ENCODE peak calls at places on chromosome 16, in four cellular contexts. G, Y, S and C are unnamed samples.

GRCh38 chr16:16127469-16128116 is 95.7 kb downstream of the ABCC6 start:
- DNase-seq in G (peak; percentile 82), Y (peak; percentile 85), S (peak; percentile 87), C (peak; percentile 72)

GRCh38 chr16:19356024-19356952 is 61.4 kb upstream of the TMC5 start:
- DNase-seq in G (no peak), S (no peak), Y (no peak), C (no peak)

GRCh38 chr16:4994719-4995434 is 36.7 kb downstream of the SEC14L5 start:
- DNase-seq in S (no peak), Y (no peak), G (no peak), C (no peak)

GRCh38 chr16:87461466-87461975 is 31.3 kb downstream of the ZCCHC14 start:
- DNase-seq in S (peak; percentile 94), G (peak; percentile 94), Y (peak; percentile 96), C (peak; percentile 97)

GRCh38 chr16:70582280-70582978 is 58.8 kb downstream of the SF3B3 start:
- DNase-seq in S (no peak), Y (peak; percentile 42), G (peak; percentile 44), C (no peak)

GRCh38 chr16:56102159-56102798 is 89.0 kb upstream of the GNAO1 start:
- DNase-seq in Y (no peak), G (no peak), S (no peak), C (no peak)

GRCh38 chr16:57761957-57762356 is 26.4 kb downstream of the KATNB1 start:
- DNase-seq in Y (no peak), S (no peak), G (no peak), C (no peak)

GRCh38 chr16:87303431-87303930 is 13.7 kb downstream of the C16orf95 start:
- DNase-seq in S (no peak), G (no peak), Y (peak; percentile 46), C (peak; percentile 25)

GRCh38 chr16:14553447-14553846 is 76.6 kb downstream of the PARN start:
- DNase-seq in S (no peak), Y (no peak), G (no peak), C (no peak)

GRCh38 chr16:72278301-72278700 is 106.3 kb upstream of the PMFBP1 start:
- DNase-seq in S (no peak), G (no peak), Y (no peak), C (no peak)

GRCh38 chr16:75116081-75116910 is at the start of gene LDHD:
- DNase-seq in Y (peak; percentile 77), S (peak; percentile 86), G (peak; percentile 70), C (peak; percentile 86)

GRCh38 chr16:3188925-3189825 is 1.2 kb downstream of the OR1F1 start:
- DNase-seq in Y (peak; percentile 75), S (peak; percentile 52), G (peak; percentile 80), C (peak; percentile 60)
- TF ChIP-seq HMGXB4 in Y (peak; percentile 92), S (peak; percentile 44), G (peak; percentile 97), C (peak; percentile 89)

GRCh38 chr16:21953541-21953902 is 361 bp downstream of the UQCRC2 start:
- DNase-seq in S (no peak), G (no peak), Y (no peak), C (no peak)

GRCh38 chr16:21950782-21951521 is 2.2 kb upstream of the UQCRC2 start:
- DNase-seq in G (no peak), Y (peak; percentile 42), S (peak; percentile 54), C (peak; percentile 54)

GRCh38 chr16:21952793-21953540 is at the start of gene UQCRC2:
- DNase-seq in S (peak; percentile 94), G (peak; percentile 85), Y (peak; percentile 92), C (peak; percentile 97)

GRCh38 chr16:21949713-21950260 is 3.4 kb upstream of the UQCRC2 start:
- DNase-seq in S (no peak), Y (no peak), G (no peak), C (no peak)

GRCh38 chr16:21952040-21952792 is 945 bp upstream of the UQCRC2 start:
- DNase-seq in Y (peak; percentile 76), S (peak; percentile 66), G (peak; percentile 60), C (peak; percentile 93)
- TF ChIP-seq HMGXB4 in Y (no peak), S (no peak), G (no peak), C (no peak)

GRCh38 chr16:89119161-89119621 is 25.5 kb downstream of the ACSF3 start:
- DNase-seq in S (no peak), G (peak; percentile 6), Y (no peak), C (no peak)
- TF ChIP-seq HMGXB4 in S (no peak), G (no peak), Y (no peak), C (no peak)

GRCh38 chr16:81719993-81720392 is 59.1 kb upstream of the PLCG2 start:
- DNase-seq in Y (no peak), S (no peak), G (no peak), C (no peak)
- TF ChIP-seq HMGXB4 in Y (no peak), S (no peak), G (no peak), C (no peak)

GRCh38 chr16:85543998-85544397 is 69.1 kb upstream of the GSE1 start:
- DNase-seq in G (no peak), Y (no peak), S (no peak), C (no peak)

GRCh38 chr16:85545227-85545818 is 67.8 kb upstream of the GSE1 start:
- DNase-seq in G (no peak), S (no peak), Y (no peak), C (no peak)

GRCh38 chr16:85544668-85545067 is 68.5 kb upstream of the GSE1 start:
- DNase-seq in S (no peak), Y (no peak), G (no peak), C (no peak)

GRCh38 chr16:85548375-85548774 is 64.7 kb upstream of the GSE1 start:
- DNase-seq in S (no peak), G (no peak), Y (no peak), C (no peak)

DNA sequence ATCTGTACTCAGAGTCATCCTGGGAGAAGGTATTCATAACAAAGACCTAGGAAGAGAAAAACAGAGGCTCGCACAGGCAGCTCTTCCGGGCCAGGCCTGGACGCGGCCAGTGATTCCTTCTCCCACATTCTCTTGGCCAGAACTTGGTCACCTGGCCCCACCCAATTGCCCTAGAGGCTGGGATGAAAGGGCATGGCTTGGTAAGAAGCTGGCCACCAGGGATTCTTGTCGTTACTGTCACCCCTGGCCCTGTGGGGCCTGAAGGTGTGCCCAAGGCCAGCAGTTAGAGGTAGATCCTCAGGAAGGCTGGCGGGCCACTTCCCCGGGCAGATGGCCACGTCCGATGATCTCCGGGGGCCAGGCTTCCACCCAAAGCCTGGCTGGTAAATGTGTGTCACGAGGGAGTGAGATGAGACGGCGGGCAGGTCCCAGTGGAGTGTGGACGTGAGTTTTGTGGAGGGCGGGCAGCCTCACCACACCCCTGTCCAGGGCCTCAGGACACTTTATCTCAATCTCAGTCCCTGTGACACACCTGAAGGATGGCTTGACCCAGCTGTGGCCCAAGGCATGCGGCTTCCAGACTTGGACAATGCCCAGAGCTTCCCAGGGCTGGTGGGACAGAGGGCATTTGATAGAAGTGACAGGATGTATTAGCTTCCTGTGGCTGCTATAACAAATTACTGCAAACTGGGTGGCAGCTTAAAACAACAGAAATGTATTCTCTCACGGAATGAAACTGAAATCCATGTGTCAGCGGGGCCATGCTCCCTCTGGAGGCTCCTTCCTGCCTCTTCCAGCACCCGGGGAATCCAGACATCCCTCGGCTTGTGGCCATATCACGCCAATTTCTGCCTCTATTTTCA is 66.3 kb upstream of the GSE1 start:
- DNase-seq in Y (no peak), S (no peak), G (no peak), C (no peak)
- TF ChIP-seq HMGXB4 in Y (no peak), S (no peak), G (no peak), C (no peak)

GRCh38 chr16:51734220-51734619 is 583.1 kb upstream of the SALL1 start:
- DNase-seq in G (no peak), S (no peak), Y (no peak), C (no peak)
- TF ChIP-seq HMGXB4 in G (no peak), S (no peak), Y (no peak), C (no peak)

GRCh38 chr16:52705192-52705591 is 158.2 kb upstream of the TOX3 start:
- DNase-seq in G (no peak), S (no peak), Y (no peak), C (no peak)
- TF ChIP-seq HMGXB4 in G (no peak), S (no peak), Y (no peak), C (no peak)